ENCODE peak calls at places on chromosomes 1 and 21, in nine cellular contexts. V is mesendoderm, L is LoVo, U is neuronal stem cell, Y is HuH-7, X is NCI-H1105 treated with DMSO at 0.1 percent for 48 hours, S is GM12864, W is NT2/D1, Q is RWPE1. D is an unnamed sample.

GRCh38 chr1:9341301-9341845 is 48.7 kb downstream of the SPSB1 start:
- DNase-seq in V (no peak), L (no peak), U (no peak), Y (no peak), X (no peak), S (no peak), W (no peak), Q (no peak), D (no peak)

GRCh38 chr1:183881387-183882084 is 76.6 kb downstream of the RGL1 start:
- DNase-seq in V (peak), L (peak), U (peak), Y (peak), X (peak), S (no peak), W (peak), Q (peak), D (no peak)

GRCh38 chr21:42417533-42417932 is 13.8 kb downstream of the UBASH3A start:
- DNase-seq in V (no peak), L (no peak), U (no peak), Y (no peak), X (no peak), S (peak), W (no peak), Q (no peak), D (no peak)

GRCh38 chr1:84763912-84764675 is 73.8 kb upstream of the SSX2IP start:
- DNase-seq in V (peak), L (no peak), U (no peak), Y (no peak), X (no peak), S (no peak), W (peak), Q (no peak), D (no peak)

GRCh38 chr1:92356956-92357355 is 58.1 kb downstream of the RPAP2 start:
- DNase-seq in V (no peak), L (no peak), U (no peak), Y (no peak), X (no peak), S (no peak), W (no peak), Q (no peak), D (no peak)

GRCh38 chr21:38258803-38259485 is 2.2 kb downstream of the KCNJ15 start:
- DNase-seq in V (no peak), L (no peak), U (no peak), Y (no peak), X (no peak), S (no peak), W (no peak), Q (no peak), D (no peak)

GRCh38 chr1:119767486-119767885 is 1.2 kb downstream of the HMGCS2 start:
- DNase-seq in V (no peak), L (no peak), U (no peak), Y (no peak), X (peak), S (no peak), W (no peak), Q (no peak), D (no peak)

GRCh38 chr1:179762241-179762640 is 19.1 kb downstream of the FAM163A start:
- DNase-seq in V (no peak), L (no peak), U (no peak), Y (no peak), X (no peak), S (no peak), W (no peak), Q (no peak), D (no peak)

GRCh38 chr1:147273409-147274307 is 31.2 kb downstream of the CHD1L start:
- DNase-seq in V (peak), L (peak), U (peak), Y (peak), X (peak), S (peak), W (peak), Q (peak), D (peak)

GRCh38 chr1:153777648-153778047 is 2.4 kb downstream of the SLC27A3 start:
- DNase-seq in V (no peak), L (no peak), U (no peak), Y (no peak), X (no peak), S (no peak), W (no peak), Q (no peak), D (no peak)

GRCh38 chr1:218382261-218382660 is 37.1 kb downstream of the TGFB2 start:
- DNase-seq in V (no peak), L (no peak), U (no peak), Y (no peak), X (no peak), S (no peak), W (no peak), Q (no peak), D (no peak)

GRCh38 chr1:153881764-153882163 is 41.0 kb downstream of the GATAD2B start:
- DNase-seq in V (no peak), L (no peak), U (no peak), Y (no peak), X (peak), S (no peak), W (no peak), Q (no peak), D (no peak)

GRCh38 chr1:109640285-109640865 is 15.5 kb upstream of the GSTM4 start:
- DNase-seq in V (peak), L (peak), U (peak), Y (peak), X (peak), S (no peak), W (peak), Q (peak), D (no peak)

GRCh38 chr1:116825400-116825734 is 71.1 kb downstream of the CD2 start:
- DNase-seq in V (no peak), L (no peak), U (no peak), Y (no peak), X (no peak), S (no peak), W (no peak), Q (no peak), D (no peak)

GRCh38 chr1:43541721-43542401 is 11.2 kb downstream of the PTPRF start:
- DNase-seq in V (no peak), L (no peak), U (no peak), Y (no peak), X (no peak), S (no peak), W (no peak), Q (peak), D (no peak)

GRCh38 chr1:11913291-11913690 is 12.9 kb downstream of the KIAA2013 start:
- DNase-seq in V (peak), L (no peak), U (no peak), Y (no peak), X (no peak), S (no peak), W (no peak), Q (no peak), D (no peak)

GRCh38 chr1:224632921-224633321 is 16.8 kb downstream of the CNIH3 start:
- DNase-seq in V (peak), L (no peak), U (peak), Y (no peak), X (no peak), S (no peak), W (peak), Q (no peak), D (no peak)

GRCh38 chr1:10299174-10299573 is 88.8 kb downstream of the KIF1B start:
- DNase-seq in V (no peak), L (no peak), U (no peak), Y (no peak), X (no peak), S (no peak), W (no peak), Q (no peak), D (no peak)

GRCh38 chr1:27111771-27112573 is 43.0 kb downstream of the SLC9A1 start:
- DNase-seq in V (peak), L (no peak), U (no peak), Y (no peak), X (no peak), S (peak), W (peak), Q (peak), D (peak)

GRCh38 chr1:3042481-3042880 is 21.2 kb downstream of the ACTRT2 start:
- DNase-seq in V (no peak), L (no peak), U (no peak), Y (no peak), X (no peak), S (no peak), W (no peak), Q (no peak), D (no peak)

GRCh38 chr1:226967665-226968064 is 27.6 kb downstream of the COQ8A start:
- DNase-seq in V (no peak), L (no peak), U (no peak), Y (no peak), X (no peak), S (no peak), W (no peak), Q (peak), D (no peak)

GRCh38 chr1:110307239-110307974 is 31.8 kb upstream of the RBM15 start:
- DNase-seq in V (no peak), L (no peak), U (no peak), Y (no peak), X (no peak), S (no peak), W (no peak), Q (no peak), D (no peak)

GRCh38 chr1:115712911-115713609 is 55.5 kb downstream of the CASQ2 start:
- DNase-seq in V (peak), L (no peak), U (no peak), Y (no peak), X (no peak), S (no peak), W (no peak), Q (no peak), D (no peak)

GRCh38 chr1:33306561-33307493 is 14.1 kb downstream of the A3GALT2 start:
- DNase-seq in V (no peak), L (no peak), U (no peak), Y (no peak), X (no peak), S (no peak), W (no peak), Q (no peak), D (no peak)

GRCh38 chr1:147822292-147822691 is 61.9 kb upstream of the GJA5 start:
- DNase-seq in V (no peak), L (no peak), U (no peak), Y (no peak), X (no peak), S (no peak), W (no peak), Q (peak), D (no peak)

GRCh38 chr1:207032528-207033017 is at the start of gene C1orf116:
- DNase-seq in V (peak), L (peak), U (no peak), Y (peak), X (peak), S (no peak), W (peak), Q (peak), D (no peak)

GRCh38 chr21:45970674-45971486 is 10.7 kb upstream of the COL6A1 start:
- DNase-seq in V (peak), L (peak), U (no peak), Y (peak), X (peak), S (no peak), W (no peak), Q (peak), D (no peak)

GRCh38 chr1:72006092-72006491 is 276.2 kb downstream of the NEGR1 start:
- DNase-seq in V (no peak), L (no peak), U (no peak), Y (no peak), X (no peak), S (no peak), W (no peak), Q (no peak), D (no peak)

GRCh38 chr1:94081566-94082344 is 39.2 kb downstream of the ABCA4 start:
- DNase-seq in V (no peak), L (peak), U (no peak), Y (no peak), X (no peak), S (no peak), W (no peak), Q (peak), D (no peak)

GRCh38 chr21:45767071-45768006 is 123.8 kb downstream of the PCBP3 start:
- DNase-seq in V (no peak), L (no peak), U (no peak), Y (no peak), X (no peak), S (no peak), W (no peak), Q (no peak), D (no peak)

GRCh38 chr1:51284487-51284954 is 45.8 kb downstream of the TTC39A start:
- DNase-seq in V (no peak), L (peak), U (no peak), Y (no peak), X (peak), S (no peak), W (no peak), Q (no peak), D (no peak)

GRCh38 chr1:7561331-7561921 is 209.7 kb upstream of the VAMP3 start:
- DNase-seq in V (peak), L (no peak), U (no peak), Y (peak), X (no peak), S (no peak), W (no peak), Q (no peak), D (no peak)

GRCh38 chr1:68673771-68674170 is 176.9 kb upstream of the DEPDC1 start:
- DNase-seq in V (no peak), L (no peak), U (no peak), Y (no peak), X (no peak), S (no peak), W (no peak), Q (no peak), D (no peak)

GRCh38 chr1:38489844-38490270 is 369.7 kb downstream of the RRAGC start:
- DNase-seq in V (peak), L (peak), U (no peak), Y (peak), X (peak), S (no peak), W (peak), Q (peak), D (no peak)

GRCh38 chr1:9350011-9350907 is 57.6 kb downstream of the SPSB1 start:
- DNase-seq in V (no peak), L (no peak), U (no peak), Y (no peak), X (no peak), S (no peak), W (no peak), Q (no peak), D (no peak)

GRCh38 chr1:194975913-194976312 is 1632.3 kb downstream of the KCNT2 start:
- DNase-seq in V (no peak), L (peak), U (no peak), Y (no peak), X (no peak), S (no peak), W (no peak), Q (no peak), D (no peak)

GRCh38 chr1:172561252-172561651 is 28.3 kb downstream of the SUCO start:
- DNase-seq in V (no peak), L (no peak), U (no peak), Y (no peak), X (no peak), S (no peak), W (no peak), Q (no peak), D (no peak)

GRCh38 chr1:236015539-236015938 is 49.4 kb downstream of the NID1 start:
- DNase-seq in V (no peak), L (no peak), U (no peak), Y (no peak), X (no peak), S (no peak), W (no peak), Q (no peak), D (no peak)

GRCh38 chr1:172273668-172274396 is 146.7 kb upstream of the C1orf105 start:
- DNase-seq in V (no peak), L (no peak), U (no peak), Y (no peak), X (no peak), S (no peak), W (no peak), Q (no peak), D (no peak)

GRCh38 chr1:244674446-244674845 is 21.5 kb downstream of the DESI2 start:
- DNase-seq in V (no peak), L (no peak), U (no peak), Y (no peak), X (no peak), S (no peak), W (no peak), Q (no peak), D (no peak)